ENCODE peak calls at places on chromosomes 3 and 15, in ten cellular contexts. B, F, Q, X, G, I, V, W, H and Y are unnamed samples.

GRCh38 chr15:60091150-60091549 is 87.0 kb downstream of the FOXB1 start:
- DNase-seq in B (no peak), F (no peak), Q (peak), X (no peak), G (peak), I (no peak), V (no peak), W (no peak), H (no peak), Y (no peak)

GRCh38 chr3:52299815-52300611 is 12.4 kb downstream of the GLYCTK start:
- DNase-seq in B (no peak), F (no peak), Q (no peak), X (peak), G (no peak), I (peak), V (peak), W (no peak), H (no peak), Y (no peak)

GRCh38 chr3:33652736-33653135 is 65.3 kb downstream of the CLASP2 start:
- DNase-seq in B (no peak), F (no peak), Q (no peak), X (no peak), G (no peak), I (no peak), V (no peak), W (no peak), H (no peak), Y (no peak)

GRCh38 chr3:38587548-38588131 is 61.8 kb downstream of the SCN5A start:
- DNase-seq in B (no peak), F (no peak), Q (no peak), X (peak), G (no peak), I (no peak), V (peak), W (no peak), H (no peak), Y (no peak)

GRCh38 chr3:152278674-152279427 is 10.1 kb downstream of the MBNL1 start:
- DNase-seq in B (no peak), F (no peak), Q (no peak), X (no peak), G (no peak), I (no peak), V (no peak), W (no peak), H (no peak), Y (no peak)

GRCh38 chr3:61239871-61240270 is 11.4 kb downstream of the FHIT start:
- DNase-seq in B (no peak), F (no peak), Q (no peak), X (no peak), G (no peak), I (no peak), V (no peak), W (no peak), H (no peak), Y (no peak)

GRCh38 chr15:58506064-58506490 is 74.3 kb downstream of the LIPC start:
- DNase-seq in B (no peak), F (no peak), Q (no peak), X (no peak), G (no peak), I (no peak), V (no peak), W (no peak), H (no peak), Y (no peak)

GRCh38 chr3:143024351-143024960 is 23.1 kb downstream of the U2SURP start:
- DNase-seq in B (no peak), F (no peak), Q (no peak), X (no peak), G (no peak), I (no peak), V (no peak), W (no peak), H (no peak), Y (no peak)

GRCh38 chr15:100559330-100559729 is 30.6 kb upstream of the CERS3 start:
- DNase-seq in B (no peak), F (no peak), Q (no peak), X (no peak), G (no peak), I (no peak), V (no peak), W (no peak), H (no peak), Y (no peak)

GRCh38 chr3:36843065-36844051 is 79.0 kb upstream of the DCLK3 start:
- DNase-seq in B (no peak), F (no peak), Q (peak), X (no peak), G (no peak), I (no peak), V (no peak), W (peak), H (no peak), Y (no peak)

GRCh38 chr3:193680220-193680619 is 87.2 kb downstream of the OPA1 start:
- DNase-seq in B (no peak), F (no peak), Q (no peak), X (no peak), G (no peak), I (no peak), V (no peak), W (no peak), H (no peak), Y (no peak)

GRCh38 chr15:74337146-74337545 is 30.3 kb downstream of the CYP11A1 start:
- DNase-seq in B (no peak), F (no peak), Q (no peak), X (no peak), G (no peak), I (no peak), V (no peak), W (no peak), H (no peak), Y (no peak)

GRCh38 chr3:8864570-8865350 is 95.3 kb upstream of the OXTR start:
- DNase-seq in B (no peak), F (no peak), Q (peak), X (no peak), G (no peak), I (no peak), V (no peak), W (no peak), H (no peak), Y (no peak)

GRCh38 chr3:196537319-196537984 is 22.3 kb upstream of the SMCO1 start:
- DNase-seq in B (peak), F (peak), Q (peak), X (peak), G (no peak), I (no peak), V (no peak), W (peak), H (no peak), Y (peak)

GRCh38 chr3:149902498-149903139 is 68.1 kb downstream of the PFN2 start:
- DNase-seq in B (no peak), F (no peak), Q (peak), X (no peak), G (no peak), I (peak), V (no peak), W (no peak), H (no peak), Y (no peak)

GRCh38 chr3:149085828-149086231 is 503 bp downstream of the HLTF start:
- DNase-seq in B (no peak), F (no peak), Q (peak), X (no peak), G (no peak), I (peak), V (no peak), W (no peak), H (peak), Y (no peak)

GRCh38 chr15:60720084-60720483 is 241.1 kb upstream of the ICE2 start:
- DNase-seq in B (no peak), F (no peak), Q (no peak), X (no peak), G (no peak), I (no peak), V (no peak), W (no peak), H (no peak), Y (no peak)

GRCh38 chr3:142279965-142280590 is 54.7 kb upstream of the GK5 start:
- DNase-seq in B (no peak), F (no peak), Q (peak), X (no peak), G (peak), I (peak), V (no peak), W (peak), H (peak), Y (peak)

GRCh38 chr3:192082733-192083660 is 622.0 kb downstream of the PYDC2 start:
- DNase-seq in B (no peak), F (no peak), Q (no peak), X (no peak), G (no peak), I (no peak), V (no peak), W (no peak), H (no peak), Y (no peak)

GRCh38 chr3:54053201-54053600 is 69.2 kb upstream of the CACNA2D3 start:
- DNase-seq in B (no peak), F (no peak), Q (no peak), X (no peak), G (no peak), I (no peak), V (no peak), W (no peak), H (no peak), Y (no peak)

GRCh38 chr3:175381685-175382084 is 522.6 kb downstream of the NAALADL2 start:
- DNase-seq in B (no peak), F (no peak), Q (no peak), X (no peak), G (no peak), I (no peak), V (no peak), W (no peak), H (no peak), Y (no peak)

GRCh38 chr15:83846847-83847246 is 192.9 kb downstream of the ADAMTSL3 start:
- DNase-seq in B (no peak), F (no peak), Q (no peak), X (no peak), G (no peak), I (no peak), V (no peak), W (no peak), H (no peak), Y (no peak)

GRCh38 chr3:191303596-191303995 is 25.6 kb upstream of the CCDC50 start:
- DNase-seq in B (no peak), F (no peak), Q (no peak), X (no peak), G (no peak), I (no peak), V (no peak), W (no peak), H (no peak), Y (no peak)

GRCh38 chr3:121974601-121975111 is 47.4 kb downstream of the ILDR1 start:
- DNase-seq in B (no peak), F (no peak), Q (no peak), X (no peak), G (no peak), I (no peak), V (no peak), W (no peak), H (no peak), Y (no peak)

GRCh38 chr3:125220681-125221429 is 8.3 kb upstream of the SLC12A8 start:
- DNase-seq in B (no peak), F (no peak), Q (no peak), X (no peak), G (no peak), I (no peak), V (no peak), W (no peak), H (no peak), Y (no peak)

GRCh38 chr15:39874890-39875549 is 45.0 kb downstream of the GPR176 start:
- DNase-seq in B (no peak), F (no peak), Q (peak), X (no peak), G (no peak), I (no peak), V (no peak), W (no peak), H (no peak), Y (no peak)

GRCh38 chr15:64503197-64503596 is 42.8 kb downstream of the ZNF609 start:
- DNase-seq in B (no peak), F (no peak), Q (no peak), X (no peak), G (no peak), I (no peak), V (no peak), W (no peak), H (no peak), Y (no peak)

GRCh38 chr3:189236352-189236751 is 64.6 kb downstream of the TPRG1 start:
- DNase-seq in B (no peak), F (no peak), Q (no peak), X (no peak), G (no peak), I (no peak), V (no peak), W (no peak), H (no peak), Y (no peak)

GRCh38 chr3:143182861-143183667 is 63.5 kb downstream of the CHST2 start:
- DNase-seq in B (no peak), F (no peak), Q (no peak), X (no peak), G (no peak), I (no peak), V (no peak), W (no peak), H (no peak), Y (no peak)

GRCh38 chr15:41078125-41078524 is 38.0 kb downstream of the INO80 start:
- DNase-seq in B (no peak), F (no peak), Q (no peak), X (no peak), G (no peak), I (no peak), V (no peak), W (no peak), H (no peak), Y (no peak)

GRCh38 chr15:82539690-82540054 is 585 bp downstream of the RPS17 start:
- DNase-seq in B (no peak), F (no peak), Q (no peak), X (no peak), G (no peak), I (no peak), V (no peak), W (no peak), H (no peak), Y (no peak)

GRCh38 chr3:31196881-31197364 is 302.5 kb upstream of the GADL1 start:
- DNase-seq in B (no peak), F (no peak), Q (no peak), X (no peak), G (no peak), I (peak), V (no peak), W (no peak), H (peak), Y (no peak)

GRCh38 chr3:41247590-41247989 is 48.3 kb downstream of the CTNNB1 start:
- DNase-seq in B (no peak), F (no peak), Q (no peak), X (peak), G (no peak), I (no peak), V (no peak), W (no peak), H (no peak), Y (no peak)

GRCh38 chr3:66858656-66859381 is 139.3 kb upstream of the KBTBD8 start:
- DNase-seq in B (no peak), F (no peak), Q (no peak), X (peak), G (no peak), I (no peak), V (no peak), W (no peak), H (no peak), Y (no peak)

GRCh38 chr3:152381881-152382295 is 113.2 kb downstream of the MBNL1 start:
- DNase-seq in B (no peak), F (no peak), Q (peak), X (no peak), G (no peak), I (no peak), V (no peak), W (no peak), H (no peak), Y (no peak)